ENCODE peak calls at places on chromosomes 5 and 9, in eight cellular contexts. I is lower lobe of right lung, Q is heart left ventricle, D is adrenal gland, N is cardiac muscle cell, P is stomach, Y is gastrocnemius medialis, W is heart right ventricle. V is an unnamed sample.

GRCh38 chr9:108184009-108184408 is 671.8 kb downstream of the ACTL7B start:
- DNase-seq in Y (no peak), P (no peak), Q (no peak), N (no peak), W (no peak), I (no peak), D (no peak), V (no peak)

GRCh38 chr9:135062254-135062653 is 25.2 kb upstream of the OLFM1 start:
- DNase-seq in W (no peak), P (no peak), N (no peak), I (no peak), Q (no peak), D (no peak), Y (no peak), V (peak; percentile 11)

GRCh38 chr9:81680506-81680905 is 8.8 kb downstream of the TLE1 start:
- DNase-seq in P (no peak), D (no peak), W (no peak), Y (no peak), I (no peak), Q (no peak), N (no peak), V (peak; percentile 65)

GRCh38 chr9:111601237-111602018 is 2.0 kb upstream of the PTGR1 start:
- DNase-seq in Y (no peak), P (no peak), W (no peak), D (peak; percentile 58), Q (no peak), I (no peak), N (peak; percentile 70), V (no peak)

GRCh38 chr9:14309403-14309802 is 4.5 kb downstream of the NFIB start:
- DNase-seq in I (no peak), N (peak; percentile 93), Y (no peak), Q (no peak), W (no peak), P (no peak), D (no peak), V (no peak)

GRCh38 chr9:76999261-76999660 is 20.2 kb upstream of the FOXB2 start:
- DNase-seq in D (no peak), P (no peak), I (no peak), N (no peak), Y (no peak), Q (no peak), W (no peak), V (no peak)

GRCh38 chr9:135680091-135680490 is 17.0 kb downstream of the LCN9 start:
- DNase-seq in P (no peak), D (no peak), Q (no peak), N (no peak), W (no peak), Y (no peak), I (no peak), V (no peak)

GRCh38 chr9:16030513-16031185 is 477.8 kb downstream of the CCDC171 start:
- DNase-seq in N (peak; percentile 82), Q (no peak), D (no peak), Y (no peak), P (no peak), W (no peak), I (no peak), V (no peak)

GRCh38 chr5:84859056-84859455 is 474.4 kb upstream of the EDIL3 start:
- DNase-seq in P (no peak), W (no peak), Y (no peak), Q (no peak), I (no peak), D (no peak), N (no peak), V (no peak)

GRCh38 chr9:95629585-95629984 is 112.8 kb upstream of the PTCH1 start:
- DNase-seq in Q (no peak), W (no peak), I (no peak), D (no peak), Y (no peak), P (no peak), N (no peak), V (no peak)

GRCh38 chr9:37908698-37909186 is 4.8 kb upstream of the SLC25A51 start:
- DNase-seq in P (no peak), I (no peak), Q (no peak), W (no peak), N (peak; percentile 82), Y (no peak), D (no peak), V (no peak)

GRCh38 chr5:141680178-141680577 is 1.9 kb downstream of the ARAP3 start:
- DNase-seq in W (no peak), P (no peak), Q (no peak), D (no peak), N (no peak), I (no peak), Y (no peak), V (no peak)

GRCh38 chr5:141680751-141681201 is 1.3 kb downstream of the ARAP3 start:
- DNase-seq in Q (peak; percentile 82), I (peak; percentile 67), D (peak; percentile 50), W (peak; percentile 68), N (peak; percentile 74), P (no peak), Y (no peak), V (peak; percentile 93)

GRCh38 chr5:141683596-141684161 is 1.6 kb upstream of the ARAP3 start:
- DNase-seq in Q (no peak), P (no peak), N (no peak), Y (no peak), D (no peak), W (no peak), I (no peak), V (peak; percentile 74)

GRCh38 chr5:141681695-141682641 is at the start of gene ARAP3:
- DNase-seq in I (peak; percentile 94), W (peak; percentile 90), P (peak; percentile 96), Y (peak; percentile 33), D (peak; percentile 92), N (peak; percentile 95), Q (peak; percentile 94), V (peak; percentile 90)

GRCh38 chr5:141681295-141681694 is 735 bp downstream of the ARAP3 start:
- DNase-seq in P (no peak), Y (no peak), W (no peak), I (no peak), D (no peak), N (no peak), Q (no peak), V (no peak)
- H3K4me3 ChIP-seq in P (peak overlapping the region; percentile 53), Y (peak overlapping the region; percentile 51), W (peak overlapping the region; percentile 18), I (peak overlapping the region; percentile 58), D (peak overlapping the region; percentile 76), N (no peak overlapping the region), Q (peak overlapping the region; percentile 34), V (peak overlapping the region; percentile 75)

DNA sequence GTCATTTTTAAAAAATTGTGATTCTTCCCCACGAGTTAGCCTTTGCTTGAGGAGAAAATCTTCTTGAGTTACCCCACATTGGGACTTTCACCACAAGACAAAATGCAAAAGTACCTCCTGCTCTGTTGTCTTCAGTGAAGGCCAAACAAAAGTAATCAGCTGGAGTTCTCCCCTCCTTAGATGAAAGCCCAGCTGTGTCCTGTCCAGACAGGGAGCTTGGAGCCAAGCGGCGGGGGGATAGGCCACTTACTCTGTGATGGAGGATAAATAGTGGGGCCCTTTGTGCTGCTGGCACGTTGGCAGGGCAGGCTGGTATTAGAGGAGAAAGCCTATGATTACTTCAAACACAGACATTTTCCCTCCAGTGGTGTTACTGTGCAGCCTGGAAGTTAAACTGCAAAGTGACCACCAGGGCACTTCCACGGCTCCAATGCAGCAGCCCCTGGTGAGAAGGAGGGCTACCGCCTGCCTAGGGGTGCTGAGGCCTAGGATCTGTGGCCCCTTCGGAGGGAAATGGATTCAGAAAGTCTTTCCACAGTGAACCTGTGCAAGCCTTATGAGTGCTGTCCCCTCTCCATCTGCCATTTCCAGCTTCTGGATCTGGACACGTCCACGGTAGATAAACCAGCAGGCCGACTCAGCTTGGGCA is 155.0 kb downstream of the TMEM167A start:
- DNase-seq in Y (no peak), P (no peak), I (no peak), Q (no peak), W (no peak), D (no peak), N (no peak), V (no peak)
- H3K27ac ChIP-seq in Y (no peak overlapping the region), P (no peak overlapping the region), I (no peak overlapping the region), Q (no peak overlapping the region), W (no peak overlapping the region), D (no peak overlapping the region), N (no peak overlapping the region), V (peak overlapping the region; percentile 8)

DNA sequence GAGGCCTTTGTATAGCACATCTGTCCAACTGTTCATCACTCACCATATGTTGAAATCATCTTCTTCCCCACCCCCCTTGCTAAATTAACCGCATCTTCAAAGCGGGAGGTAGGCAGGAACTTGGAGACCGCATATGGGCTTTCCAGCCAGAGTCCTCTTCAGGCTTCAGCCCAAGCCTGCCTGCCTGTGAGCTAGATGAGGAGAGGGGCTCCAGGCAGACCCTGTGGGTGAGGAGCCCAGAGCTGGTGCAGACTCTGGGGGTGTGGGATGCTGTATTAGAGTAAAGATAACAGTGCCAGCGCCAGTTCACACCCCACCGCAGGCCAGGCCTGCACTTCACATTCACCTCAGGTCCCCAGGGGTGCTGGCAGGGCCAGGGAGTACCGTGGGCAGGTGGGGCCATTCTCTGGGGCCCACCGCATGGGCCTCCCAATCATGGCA is 16.2 kb downstream of the PRRC2B start:
- DNase-seq in I (no peak), Y (no peak), P (no peak), Q (no peak), W (no peak), D (no peak), N (peak; percentile 77), V (no peak)
- H3K4me1 ChIP-seq in I (peaks cover 73% of the 10 kb centered on the region), Y (peaks cover 89% of the 10 kb centered on the region), P (peaks cover 62% of the 10 kb centered on the region), Q (peaks cover 82% of the 10 kb centered on the region), W (peaks cover 93% of the 10 kb centered on the region), D (peaks cover 86% of the 10 kb centered on the region), N (peaks cover 50% of the 10 kb centered on the region), V (peaks cover 24% of the 10 kb centered on the region)

DNA sequence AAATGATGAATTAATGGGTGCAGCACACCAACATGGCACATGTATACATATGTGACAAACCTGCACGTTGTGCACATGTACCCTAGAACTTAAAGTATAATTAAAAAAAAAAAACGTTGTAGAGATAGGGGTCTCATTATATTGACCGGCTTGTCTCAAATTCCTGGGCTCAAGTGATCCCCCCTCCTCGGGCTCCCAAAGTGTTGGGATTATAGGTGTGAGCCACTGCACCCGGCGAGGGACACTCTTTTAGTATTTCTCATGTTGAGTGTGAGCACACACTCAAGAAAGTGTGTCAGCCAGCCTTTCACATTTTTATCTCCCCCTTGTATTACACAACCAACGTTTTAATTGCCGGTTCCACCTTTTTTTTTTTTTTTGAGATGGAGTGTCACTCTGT is 87.7 kb upstream of the SPIN1 start:
- DNase-seq in N (no peak), Y (no peak), Q (no peak), W (no peak), D (no peak), P (no peak), I (no peak), V (no peak)
- H3K4me3 ChIP-seq in N (no peak overlapping the region), Y (no peak overlapping the region), Q (no peak overlapping the region), W (no peak overlapping the region), D (no peak overlapping the region), P (no peak overlapping the region), I (no peak overlapping the region), V (no peak overlapping the region)

DNA sequence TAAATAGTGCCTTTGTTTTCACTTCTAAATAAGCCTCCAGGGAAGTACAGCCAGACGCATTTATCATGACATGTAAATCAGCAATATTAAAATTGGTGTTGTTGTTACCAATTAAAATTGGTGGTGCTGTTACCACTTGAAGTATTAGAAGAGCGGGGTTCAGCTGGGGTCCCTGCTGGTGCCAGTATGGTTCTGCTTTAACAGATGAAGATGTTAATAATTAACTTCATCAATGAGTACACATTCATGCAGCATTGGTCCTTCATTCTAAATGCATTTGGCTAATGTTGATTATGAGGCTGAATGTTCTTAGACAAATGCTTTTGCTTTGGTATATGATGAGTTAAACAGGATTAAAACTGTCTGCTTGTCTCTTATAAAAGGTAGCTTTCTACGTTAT is 67.6 kb upstream of the TMC1 start:
- DNase-seq in D (no peak), N (no peak), I (no peak), Y (no peak), P (no peak), W (no peak), Q (no peak), V (no peak)
- H3K27ac ChIP-seq in D (no peak overlapping the region), N (no peak overlapping the region), I (no peak overlapping the region), Y (no peak overlapping the region), P (no peak overlapping the region), W (no peak overlapping the region), Q (no peak overlapping the region), V (no peak overlapping the region)